ENCODE peak calls at places on chromosome 17, in eight cellular contexts. N is spleen, M is fibroblast of the aortic adventitia, B is ovary, G is endothelial cell, A is nephron progenitor cell, Y is pancreas, Z is astrocyte of the cerebellum. D is an unnamed sample.

GRCh38 chr17:1201132-1201702 is 21.4 kb upstream of the ABR start:
- DNase-seq in Y (no peak), M (no peak), A (no peak), Z (no peak), N (peak; percentile 91), G (no peak), B (no peak), D (no peak)

GRCh38 chr17:49388290-49388640 is 26.2 kb upstream of the ZNF652 start:
- DNase-seq in M (no peak), N (no peak), A (no peak), Z (no peak), B (no peak), Y (no peak), G (no peak), D (peak; percentile 48)

GRCh38 chr17:80060629-80061028 is 24.2 kb downstream of the CCDC40 start:
- DNase-seq in N (no peak), Z (no peak), M (no peak), A (no peak), G (no peak), Y (no peak), B (no peak), D (no peak)

GRCh38 chr17:77385750-77386501 is 245.2 kb downstream of the SEC14L1 start:
- DNase-seq in B (no peak), G (no peak), A (no peak), M (peak; percentile 66), Y (no peak), N (no peak), Z (no peak), D (no peak)

GRCh38 chr17:17495448-17496188 is 577 bp downstream of the RASD1 start:
- DNase-seq in Y (peak; percentile 87), B (peak; percentile 42), M (peak; percentile 38), N (peak; percentile 84), Z (no peak), G (peak; percentile 31), A (peak; percentile 41), D (peak; percentile 57)

GRCh38 chr17:44200478-44201155 is 933 bp upstream of the ATXN7L3 start:
- DNase-seq in A (no peak), N (no peak), M (no peak), G (no peak), Y (no peak), Z (no peak), B (no peak), D (no peak)

GRCh38 chr17:42414782-42415409 is 8.2 kb downstream of the CAVIN1 start:
- DNase-seq in G (no peak), M (no peak), Y (no peak), N (peak; percentile 80), B (no peak), Z (no peak), A (no peak), D (peak; percentile 53)

GRCh38 chr17:10292057-10292931 is 80.5 kb downstream of the MYH13 start:
- DNase-seq in A (no peak), Y (no peak), N (no peak), B (no peak), Z (no peak), G (no peak), M (peak; percentile 73), D (peak; percentile 63)

GRCh38 chr17:7833011-7833794 is 814 bp upstream of the KDM6B start:
- DNase-seq in N (peak; percentile 85), B (peak; percentile 45), M (no peak), Z (no peak), A (no peak), G (no peak), Y (peak; percentile 75), D (no peak)

GRCh38 chr17:61766520-61766919 is 96.8 kb downstream of the BRIP1 start:
- DNase-seq in Z (no peak), G (no peak), N (no peak), B (no peak), A (no peak), M (peak; percentile 27), Y (no peak), D (no peak)

GRCh38 chr17:33284022-33284421 is 9.1 kb downstream of the ASIC2 start:
- DNase-seq in A (no peak), B (no peak), M (peak; percentile 64), G (no peak), N (no peak), Y (no peak), Z (peak; percentile 59), D (no peak)

GRCh38 chr17:81371910-81372760 is 23.1 kb upstream of the BAHCC1 start:
- DNase-seq in B (no peak), Z (no peak), N (peak; percentile 78), M (peak; percentile 50), A (peak; percentile 49), G (peak; percentile 54), Y (peak; percentile 78), D (no peak)

GRCh38 chr17:7281953-7282751 is 634 bp downstream of the SLC2A4 start:
- DNase-seq in A (peak; percentile 63), M (no peak), Z (no peak), B (peak; percentile 71), N (peak; percentile 79), G (peak; percentile 39), Y (no peak), D (no peak)

GRCh38 chr17:19460695-19461094 is 49.7 kb downstream of the RNF112 start:
- DNase-seq in G (no peak), A (no peak), M (peak; percentile 54), B (no peak), Z (no peak), Y (no peak), N (peak; percentile 62), D (no peak)

GRCh38 chr17:9755083-9755482 is 36.3 kb downstream of the DHRS7C start:
- DNase-seq in G (no peak), M (no peak), Z (no peak), B (no peak), A (no peak), Y (no peak), N (no peak), D (no peak)

GRCh38 chr17:10192963-10193362 is 5.4 kb downstream of the GAS7 start:
- DNase-seq in M (peak; percentile 77), A (no peak), B (no peak), Z (no peak), G (no peak), Y (no peak), N (no peak), D (no peak)

GRCh38 chr17:80531400-80531799 is 13.2 kb upstream of the RPTOR start:
- DNase-seq in Z (no peak), Y (no peak), G (no peak), B (no peak), A (no peak), M (no peak), N (peak; percentile 6), D (no peak)

GRCh38 chr17:28533091-28533670 is 19.2 kb downstream of the UNC119 start:
- DNase-seq in N (no peak), A (no peak), G (no peak), Z (no peak), B (no peak), Y (no peak), M (no peak), D (no peak)

DNA sequence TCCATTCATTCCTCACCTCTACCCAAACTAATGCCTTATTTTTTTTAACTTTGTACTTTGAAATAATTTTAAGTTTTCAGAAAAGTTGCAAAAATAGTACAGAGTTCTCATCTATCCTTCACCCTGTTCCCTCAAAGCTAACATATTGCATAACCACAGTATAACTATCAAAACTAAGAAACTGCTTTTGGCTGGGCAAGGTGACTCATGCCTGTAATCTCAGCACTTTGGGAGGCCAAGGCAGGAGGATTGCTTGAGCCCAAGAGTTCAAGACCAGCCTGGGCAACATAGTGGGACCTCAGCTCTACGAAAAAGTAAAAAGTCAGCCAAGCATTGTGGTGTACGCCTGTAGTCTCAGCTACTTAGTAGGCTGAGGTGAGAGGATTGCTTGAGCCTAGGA is 147.7 kb downstream of the SKAP1 start:
- DNase-seq in Y (no peak), A (no peak), N (no peak), Z (no peak), G (no peak), B (no peak), M (no peak), D (no peak)
- TF ChIP-seq CTCF in Y (no peak), A (no peak), N (no peak), Z (no peak), G (no peak), B (no peak), M (no peak), D (no peak)

DNA sequence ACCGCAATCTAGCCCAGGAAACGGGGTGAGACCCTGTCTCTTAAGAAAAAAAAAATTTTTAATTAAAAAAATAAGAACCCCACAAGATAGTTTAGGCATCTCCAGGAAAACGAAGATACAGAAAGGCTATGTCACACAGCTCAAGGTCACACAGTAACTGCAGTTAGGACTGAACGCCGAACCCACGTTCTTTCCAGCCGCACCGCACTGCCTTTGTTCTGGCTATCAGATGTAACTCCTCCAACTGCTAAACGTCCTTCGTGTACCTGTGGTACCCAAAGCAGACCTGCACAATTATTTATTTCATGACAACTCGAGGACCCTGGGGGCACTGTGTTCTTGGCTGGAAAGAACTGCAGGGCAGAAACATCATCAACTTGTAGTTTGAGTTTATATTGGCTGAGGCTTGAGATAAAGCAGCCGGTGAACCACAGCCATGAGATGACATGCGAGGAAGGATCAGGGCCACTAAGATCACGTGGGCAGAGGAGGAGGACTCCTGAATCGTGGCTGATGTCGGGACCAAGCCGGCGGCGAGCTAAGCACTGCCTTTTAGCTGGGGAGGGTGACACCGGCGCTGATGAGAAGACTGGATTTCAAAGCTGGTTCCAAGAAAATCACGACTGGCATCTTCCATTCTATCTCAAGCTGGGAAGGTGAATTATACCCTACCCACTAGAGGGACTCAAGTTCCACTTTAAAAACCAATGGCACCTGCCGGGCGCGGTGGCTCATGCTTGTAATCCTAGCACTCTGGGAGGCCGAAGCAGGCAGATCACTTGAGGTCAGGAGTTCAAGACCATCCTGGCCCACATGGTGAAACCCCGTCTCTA is 20.7 kb upstream of the MNT start:
- DNase-seq in Z (no peak), N (no peak), G (no peak), Y (peak; percentile 77), A (no peak), B (peak; percentile 66), M (no peak), D (no peak)
- TF ChIP-seq CTCF in Z (no peak), N (no peak), G (no peak), Y (peak; percentile 13), A (no peak), B (no peak), M (no peak), D (no peak)

DNA sequence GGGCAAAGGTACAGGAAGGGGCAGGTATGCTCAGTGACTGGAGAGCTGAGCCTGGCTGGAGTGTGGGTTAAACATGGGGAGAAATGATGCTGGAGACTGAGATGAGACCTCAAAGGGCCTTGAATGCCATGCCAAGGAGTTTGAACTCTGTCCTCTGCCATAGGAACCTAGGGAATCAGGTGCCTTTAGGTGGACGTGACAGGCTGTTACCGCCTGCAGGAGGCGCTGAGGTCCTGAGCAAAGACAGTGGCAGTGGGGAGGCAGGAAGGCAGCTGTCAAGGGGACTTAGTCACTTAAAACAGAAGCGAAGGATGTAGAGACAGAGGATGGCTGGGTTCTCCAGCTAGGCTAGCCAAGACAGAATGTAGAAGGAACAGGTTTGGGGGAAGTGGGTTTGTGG is 9.1 kb downstream of the PSMB3 start:
- DNase-seq in Z (no peak), M (no peak), G (peak; percentile 63), N (peak; percentile 57), A (peak; percentile 37), Y (no peak), B (no peak), D (no peak)
- TF ChIP-seq CTCF in Z (peak; percentile 42), M (peak; percentile 21), G (peak; percentile 38), N (no peak), A (peak; percentile 27), Y (no peak), B (no peak), D (peak; percentile 36)

DNA sequence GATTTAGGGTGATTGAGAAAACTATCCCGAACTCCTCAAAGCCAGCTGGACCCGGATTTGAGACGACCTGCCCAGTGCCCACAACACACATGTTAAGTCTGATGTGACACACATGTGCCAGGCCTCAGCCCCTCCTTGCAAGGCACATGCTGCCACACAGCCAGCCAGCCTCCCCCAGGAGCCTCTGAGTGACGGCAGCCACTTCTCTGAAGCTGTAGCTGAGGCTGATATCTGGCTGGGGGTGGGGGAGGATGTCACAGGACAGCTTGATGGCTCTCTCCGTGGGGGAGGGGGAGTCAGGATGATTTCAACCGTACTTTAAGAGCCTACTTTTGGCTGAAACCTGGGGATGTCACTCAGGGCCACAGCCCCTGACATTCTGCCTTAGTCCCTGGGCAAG is 40.9 kb downstream of the SRCIN1 start:
- DNase-seq in B (no peak), M (no peak), Z (no peak), N (no peak), A (peak; percentile 56), Y (no peak), G (no peak), D (no peak)
- TF ChIP-seq CTCF in B (no peak), M (no peak), Z (no peak), N (no peak), A (no peak), Y (no peak), G (no peak), D (no peak)